ENCODE peak calls at places on chromosomes 4 and X, in four cellular contexts. W, B, I and M are unnamed samples.

GRCh38 chr4:184310171-184310567 is 92.5 kb upstream of the ENPP6 start:
- DNase-seq in W (no peak), B (no peak), I (peak), M (no peak)

GRCh38 chr4:61786226-61786625 is 586.1 kb downstream of the ADGRL3 start:
- DNase-seq in I (no peak), B (no peak), W (no peak), M (no peak)

GRCh38 chrX:9614016-9614415 is 149.2 kb downstream of the TBL1X start:
- DNase-seq in I (no peak), W (no peak), B (peak), M (no peak)

GRCh38 chr4:89129080-89129640 is 17.8 kb downstream of the TIGD2 start:
- DNase-seq in W (no peak), I (no peak), B (peak), M (no peak)

GRCh38 chr4:13988347-13989265 is 361.1 kb upstream of the BOD1L1 start:
- DNase-seq in W (peak), B (peak), I (no peak), M (no peak)

GRCh38 chrX:37677243-37677642 is 8.3 kb upstream of the XK start:
- DNase-seq in W (no peak), I (no peak), B (no peak), M (no peak)

GRCh38 chr4:186699298-186699697 is 24.4 kb downstream of the FAT1 start:
- DNase-seq in W (no peak), I (no peak), B (peak), M (no peak)

GRCh38 chr4:88533088-88533790 is 9.7 kb upstream of the PYURF start:
- DNase-seq in W (no peak), I (no peak), B (peak), M (no peak)

GRCh38 chr4:150986085-150986484 is 29.0 kb downstream of the LRBA start:
- DNase-seq in B (no peak), W (no peak), I (no peak), M (no peak)

GRCh38 chrX:47198026-47198686 is 4.5 kb downstream of the UBA1 start:
- DNase-seq in B (peak), I (no peak), W (no peak), M (no peak)

GRCh38 chr4:124936427-124936826 is 223.9 kb upstream of the ANKRD50 start:
- DNase-seq in W (peak), B (peak), I (no peak), M (no peak)

GRCh38 chr4:19358015-19358414 is 893.7 kb upstream of the SLIT2 start:
- DNase-seq in B (peak), I (no peak), W (no peak), M (no peak)

GRCh38 chr4:156906325-156906724 is 65.3 kb downstream of the PDGFC start:
- DNase-seq in B (no peak), I (no peak), W (no peak), M (no peak)

GRCh38 chrX:153551135-153551534 is 33.7 kb downstream of the ATP2B3 start:
- DNase-seq in I (peak), W (no peak), B (peak), M (no peak)

GRCh38 chr4:76611611-76612010 is 176.6 kb downstream of the SHROOM3 start:
- DNase-seq in I (no peak), W (no peak), B (peak), M (no peak)

GRCh38 chr4:155288999-155289398 is 80.6 kb downstream of the NPY2R start:
- DNase-seq in W (no peak), I (no peak), B (no peak), M (no peak)

GRCh38 chrX:1242901-1243402 is 25.7 kb upstream of the CSF2RA start:
- DNase-seq in B (no peak), W (no peak), I (peak), M (no peak)

GRCh38 chr4:36285784-36286480 is 4.5 kb downstream of the DTHD1 start:
- DNase-seq in W (no peak), I (peak), B (no peak), M (no peak)

GRCh38 chr4:67714248-67714583 is 13.3 kb upstream of the UBA6 start:
- DNase-seq in B (no peak), I (no peak), W (no peak), M (no peak)

GRCh38 chr4:78039678-78040077 is 17.4 kb upstream of the FRAS1 start:
- DNase-seq in B (no peak), W (no peak), I (no peak), M (no peak)

GRCh38 chrX:41837270-41837944 is 85.9 kb downstream of the CASK start:
- DNase-seq in B (no peak), W (no peak), I (no peak), M (no peak)

GRCh38 chrX:133838761-133839676 is 146.4 kb downstream of the GPC3 start:
- DNase-seq in B (peak), W (no peak), I (peak), M (no peak)

GRCh38 chr4:48944659-48945290 is 38.2 kb upstream of the OCIAD2 start:
- DNase-seq in I (peak), W (no peak), B (no peak), M (no peak)

GRCh38 chr4:2936773-2937145 is 26.4 kb downstream of the NOP14 start:
- DNase-seq in W (peak), B (peak), I (peak), M (peak)

GRCh38 chrX:16320765-16321355 is 153.6 kb downstream of the MAGEB17 start:
- DNase-seq in I (no peak), B (peak), W (no peak), M (no peak)

GRCh38 chrX:8731579-8732395 is at the start of gene ANOS1:
- DNase-seq in I (no peak), W (no peak), B (no peak), M (no peak)

GRCh38 chrX:111823068-111823467 is 52.9 kb upstream of the TRPC5OS start:
- DNase-seq in I (peak), W (no peak), B (peak), M (no peak)

GRCh38 chr4:118398226-118399090 is 45.7 kb upstream of the PRSS12 start:
- DNase-seq in B (no peak), W (no peak), I (peak), M (no peak)

DNA sequence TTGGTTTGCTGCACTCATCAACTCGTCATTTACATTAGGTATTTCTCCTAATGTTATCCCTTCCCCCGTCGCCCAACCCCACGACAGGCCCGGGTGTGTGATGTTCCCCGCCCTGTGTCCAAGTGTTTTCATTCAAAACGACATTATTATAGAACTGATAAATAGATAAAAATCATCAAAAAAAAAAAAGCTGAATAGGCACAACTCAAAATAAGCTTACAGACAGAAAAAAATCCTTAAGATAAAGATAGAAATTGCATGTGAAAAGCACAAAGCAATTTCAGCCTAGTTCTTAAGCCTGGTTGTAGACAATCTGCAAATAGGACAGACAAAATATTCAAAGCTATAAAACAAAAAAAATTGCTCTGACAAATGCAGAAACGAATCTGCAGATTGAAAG is 142.9 kb upstream of the LNX1 start:
- DNase-seq in I (no peak), W (no peak), B (no peak), M (no peak)
- H3K4me3 ChIP-seq in I (no peak), W (no peak), B (no peak), M (no peak)

DNA sequence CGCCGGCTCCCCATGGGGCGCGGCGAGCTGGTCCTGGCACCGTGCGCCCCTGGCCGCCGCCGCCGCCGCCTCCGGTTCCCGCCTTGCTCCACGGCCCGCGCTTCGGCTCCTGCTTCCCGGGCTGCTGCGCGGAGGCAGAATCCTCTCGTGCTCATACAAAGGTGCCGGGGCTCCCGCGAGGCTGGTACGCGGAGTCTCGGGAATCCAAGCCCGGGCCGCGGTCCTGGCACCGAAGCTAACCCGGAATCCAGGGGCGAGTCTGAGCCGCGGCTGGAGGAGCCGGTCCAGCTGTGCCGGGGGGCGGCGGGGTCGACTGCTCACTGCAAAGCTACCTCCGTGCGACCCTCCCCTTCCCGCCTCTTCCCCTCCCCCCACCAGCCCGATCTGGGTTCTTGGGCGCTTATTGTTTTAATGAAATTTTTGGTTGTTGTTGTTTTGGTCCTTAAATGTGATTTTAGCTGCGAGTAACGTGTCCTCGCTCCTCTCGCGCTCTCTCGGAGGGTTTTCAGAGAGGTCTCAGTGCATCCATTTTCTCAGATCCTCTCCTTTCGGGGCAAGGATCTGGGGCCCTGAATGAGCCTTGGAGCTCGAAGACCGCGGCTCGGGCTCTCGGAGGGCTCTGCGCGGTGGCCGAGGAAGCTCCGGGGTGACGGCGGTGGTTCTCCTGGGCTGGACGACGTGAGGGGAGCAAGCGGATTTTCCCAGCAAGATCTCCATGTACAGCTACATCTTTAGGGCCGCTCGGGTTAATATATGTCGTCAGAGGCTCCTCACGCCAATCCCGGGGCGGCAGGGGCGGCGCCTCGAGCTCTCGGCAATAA is at the start of gene HAND2:
- DNase-seq in W (no peak), B (peak), I (no peak), M (peak)
- TF ChIP-seq POLR2A in W (no peak), B (no peak), I (no peak), M (peak)

DNA sequence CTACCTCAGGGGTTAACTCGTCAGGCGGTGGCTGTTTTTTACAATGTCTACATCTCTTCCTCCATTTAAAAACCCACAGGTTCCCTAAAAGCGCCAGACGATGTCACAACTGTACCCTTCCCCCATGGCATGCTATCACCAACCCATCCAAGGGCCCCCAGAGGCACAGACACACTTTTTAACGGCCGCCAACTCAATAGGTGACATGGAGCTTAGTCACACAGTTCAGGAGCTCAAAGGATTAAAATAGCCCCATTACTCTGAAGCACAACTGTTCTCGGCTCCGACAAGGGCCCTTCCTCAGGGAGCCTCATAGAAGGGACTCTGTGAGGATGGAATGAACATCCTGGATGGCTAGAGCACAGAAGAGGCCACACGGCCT is 12.4 kb downstream of the SH3KBP1 start:
- DNase-seq in B (peak), I (peak), W (no peak), M (no peak)
- H3K4me3 ChIP-seq in B (no peak), I (peak), W (no peak), M (no peak)

DNA sequence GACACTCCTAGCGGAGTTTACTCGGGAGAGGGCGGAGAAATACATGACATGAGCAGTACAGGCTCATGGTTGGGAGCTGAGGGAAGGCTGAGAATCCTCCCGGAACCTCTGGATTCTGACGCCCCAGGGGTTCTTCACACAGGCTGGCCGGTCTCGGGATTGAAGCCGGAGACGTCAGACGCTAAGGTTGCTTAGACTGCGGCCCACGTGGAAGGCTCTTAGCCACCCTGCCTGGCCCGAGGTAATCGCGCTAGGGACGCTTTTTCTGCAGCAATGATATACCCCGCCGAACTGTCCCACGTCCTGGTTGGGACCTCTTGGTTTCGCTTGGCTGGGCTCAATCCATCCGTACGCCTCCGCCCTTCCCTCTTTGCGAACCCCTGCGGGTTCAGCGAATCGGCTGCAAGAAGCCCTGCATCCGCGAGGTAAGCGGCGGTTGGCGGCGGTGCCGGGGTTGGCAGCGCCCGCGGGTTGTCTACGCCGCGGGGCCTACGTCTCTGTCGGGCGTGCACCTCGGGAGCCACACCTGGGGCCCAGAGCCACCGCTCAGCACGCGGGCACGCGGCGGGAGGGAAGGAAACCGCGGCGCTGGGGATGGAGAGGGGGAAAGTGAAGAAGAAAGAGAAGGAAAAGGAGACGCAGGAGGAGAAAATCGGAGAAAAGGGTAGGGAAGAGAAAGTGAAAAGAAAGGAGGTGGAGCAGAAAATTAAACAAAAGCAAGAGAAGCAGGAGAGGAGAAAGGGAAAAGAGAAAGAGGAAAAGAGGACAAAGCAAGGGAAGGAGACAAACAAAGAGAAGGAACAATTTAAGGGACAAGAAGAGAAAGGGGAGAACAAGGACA is at the start of gene ARL9:
- DNase-seq in W (peak), I (no peak), B (peak), M (peak)
- TF ChIP-seq POLR2A in W (no peak), I (no peak), B (no peak), M (no peak)

GRCh38 chr4:105620640-105621323 is 68.4 kb downstream of the ARHGEF38 start:
- DNase-seq in W (no peak), I (no peak), B (peak), M (no peak)

GRCh38 chr4:105623099-105623498 is 70.7 kb downstream of the ARHGEF38 start:
- DNase-seq in I (no peak), W (no peak), B (no peak), M (no peak)

GRCh38 chr4:105624530-105624929 is 72.1 kb downstream of the ARHGEF38 start:
- DNase-seq in I (no peak), W (no peak), B (peak), M (no peak)

GRCh38 chr4:105622269-105622668 is 69.8 kb downstream of the ARHGEF38 start:
- DNase-seq in B (no peak), I (no peak), W (no peak), M (no peak)

GRCh38 chr4:105619193-105619931 is 66.9 kb downstream of the ARHGEF38 start:
- DNase-seq in B (no peak), W (no peak), I (no peak), M (no peak)
- H3K4me3 ChIP-seq in B (no peak), W (no peak), I (no peak), M (no peak)

DNA sequence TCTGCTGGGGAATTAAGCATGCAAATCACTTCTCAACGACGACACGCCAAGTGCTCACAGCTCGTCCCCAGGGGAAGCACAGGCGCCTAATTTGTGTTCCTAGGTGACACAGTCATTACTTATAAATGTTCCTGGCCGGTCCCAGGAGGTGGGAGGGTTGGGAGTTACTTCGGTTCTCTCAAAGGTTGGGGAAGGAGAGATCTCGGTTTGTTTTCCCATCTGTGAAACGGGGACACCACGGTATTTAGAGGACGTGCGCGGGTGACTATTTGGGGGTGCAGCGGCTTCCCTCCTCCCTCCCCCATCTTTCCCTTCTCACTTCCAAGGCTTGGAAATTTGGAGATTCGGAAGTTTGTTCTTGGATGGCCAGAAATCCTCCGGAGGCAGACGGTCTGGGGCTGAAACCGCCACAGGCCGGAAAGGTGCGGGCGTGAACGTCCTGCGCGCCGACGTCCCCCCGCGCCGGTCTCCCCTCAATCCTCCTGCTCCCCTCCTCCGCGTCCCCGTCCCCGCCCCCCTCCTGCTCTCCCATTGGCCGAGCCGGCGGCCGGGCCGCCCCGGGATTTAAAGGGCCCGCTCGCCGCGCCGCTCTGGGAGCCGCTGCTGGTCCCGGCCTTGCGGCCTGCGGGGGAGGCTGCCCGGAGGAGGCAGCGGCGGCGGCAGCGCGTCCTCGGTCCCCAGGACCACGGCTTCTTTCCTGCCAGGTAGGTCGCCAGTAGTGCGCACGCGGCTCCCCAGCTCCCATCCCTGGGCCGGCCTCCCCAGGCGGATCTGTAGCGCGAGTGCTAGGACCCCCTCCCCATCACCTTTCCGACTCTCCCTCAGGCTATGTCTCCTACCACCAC is at the start of gene PORCN:
- DNase-seq in W (peak), B (peak), I (peak), M (peak)
- TF ChIP-seq POLR2A in W (no peak), B (no peak), I (peak), M (peak)

DNA sequence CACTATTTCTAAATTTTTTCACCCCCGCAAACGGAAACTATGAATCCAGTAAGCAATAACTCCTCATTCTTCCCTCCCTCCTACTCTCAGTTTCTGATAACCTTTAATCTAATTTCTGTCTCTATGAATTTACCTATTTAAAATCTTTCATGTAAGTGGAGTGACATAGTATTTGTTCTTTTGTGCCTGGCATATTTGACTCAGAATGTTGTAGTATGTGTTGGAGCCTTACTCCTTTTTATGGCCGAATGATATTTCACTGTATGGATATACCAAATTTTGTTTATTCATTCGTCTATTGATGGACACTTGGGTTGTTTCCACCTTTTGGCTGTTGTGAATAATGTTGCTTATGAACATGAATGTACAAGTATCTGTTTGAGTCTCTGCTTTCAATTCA is 61.1 kb upstream of the C1GALT1C1 start:
- DNase-seq in B (no peak), I (no peak), W (no peak), M (no peak)
- H3K4me3 ChIP-seq in B (no peak), I (no peak), W (no peak), M (no peak)

GRCh38 chr4:99949034-99949998 is 759 bp downstream of the H2AZ1 start:
- DNase-seq in B (peak), W (peak), I (peak), M (peak)
- TF ChIP-seq POLR2A in B (no peak), W (no peak), I (peak), M (no peak)

GRCh38 chr4:168655182-168655581 is 158.3 kb downstream of the PALLD start:
- DNase-seq in B (no peak), I (no peak), W (no peak), M (no peak)
- H3K4me3 ChIP-seq in B (no peak), I (no peak), W (peak), M (no peak)